ENCODE peak calls at places on chromosomes 3 and 15, in four cellular contexts. M is HEK293T; X is effector memory CD4-positive, alpha-beta T cell; R is AG04450. A is an unnamed sample.

GRCh38 chr3:53828581-53828980 is 17.6 kb downstream of the CHDH start:
- DNase-seq in M (no peak), X (no peak), R (no peak), A (no peak)

GRCh38 chr15:100623301-100623700 is 20.9 kb downstream of the ASB7 start:
- DNase-seq in M (no peak), X (no peak), R (no peak), A (no peak)

GRCh38 chr15:63016234-63016633 is 26.3 kb upstream of the TPM1 start:
- DNase-seq in M (no peak), X (no peak), R (no peak), A (no peak)

GRCh38 chr3:112984485-112984884 is 6.3 kb upstream of the GTPBP8 start:
- DNase-seq in M (no peak), X (peak), R (no peak), A (no peak)

GRCh38 chr15:67468431-67468830 is 52.5 kb upstream of the C15orf61 start:
- DNase-seq in M (no peak), X (no peak), R (no peak), A (no peak)

GRCh38 chr3:108477511-108478147 is 32.8 kb downstream of the MYH15 start:
- DNase-seq in M (peak), X (peak), R (peak), A (peak)

GRCh38 chr15:73717802-73718201 is 33.6 kb downstream of the CD276 start:
- DNase-seq in M (peak), X (no peak), R (no peak), A (no peak)

GRCh38 chr3:122774564-122774963 is 19.1 kb downstream of the HSPBAP1 start:
- DNase-seq in M (no peak), X (no peak), R (no peak), A (no peak)

GRCh38 chr3:56302417-56302816 is 165.8 kb downstream of the ERC2 start:
- DNase-seq in M (peak), X (no peak), R (no peak), A (no peak)

GRCh38 chr3:168073842-168074311 is 21.8 kb downstream of the GOLIM4 start:
- DNase-seq in M (no peak), X (no peak), R (no peak), A (no peak)

GRCh38 chr3:32423956-32424558 is 32.4 kb downstream of the CMTM7 start:
- DNase-seq in M (no peak), X (no peak), R (no peak), A (no peak)

GRCh38 chr3:63413523-63413922 is 135.4 kb downstream of the SYNPR start:
- DNase-seq in M (no peak), X (no peak), R (no peak), A (no peak)

GRCh38 chr3:30597131-30597768 is 9.2 kb upstream of the TGFBR2 start:
- DNase-seq in M (no peak), X (no peak), R (no peak), A (no peak)

GRCh38 chr3:13346481-13347389 is 73.4 kb downstream of the NUP210 start:
- DNase-seq in M (no peak), X (peak), R (no peak), A (no peak)

GRCh38 chr3:59052803-59053411 is 3.1 kb upstream of the CFAP20DC start:
- DNase-seq in M (peak), X (no peak), R (peak), A (no peak)

GRCh38 chr3:46709721-46710120 is 7.9 kb downstream of the PRSS50 start:
- DNase-seq in M (no peak), X (no peak), R (no peak), A (no peak)

GRCh38 chr3:155744091-155744625 is 713 bp downstream of the PLCH1 start:
- DNase-seq in M (peak), X (no peak), R (no peak), A (peak)